ENCODE peak calls at places on chromosomes 1 and 21, in four cellular contexts. K is astrocyte of the spinal cord, P is mesenchymal stem cell, F is SK-N-SH. T is an unnamed sample.

GRCh38 chr21:20729376-20729775 is 268.8 kb upstream of the NCAM2 start:
- DNase-seq in K (peak; percentile 34), P (no peak), F (no peak), T (no peak)

GRCh38 chr1:48439380-48439779 is 32.6 kb downstream of the SPATA6 start:
- DNase-seq in P (no peak), F (no peak), K (no peak), T (no peak)

GRCh38 chr1:28781305-28781704 is 30.7 kb upstream of the OPRD1 start:
- DNase-seq in F (no peak), P (no peak), K (no peak), T (no peak)

GRCh38 chr1:29324771-29325351 is 88.5 kb downstream of the PTPRU start:
- DNase-seq in P (no peak), F (no peak), K (no peak), T (no peak)

GRCh38 chr1:205812271-205812877 is 624 bp downstream of the SLC41A1 start:
- DNase-seq in K (peak; percentile 22), P (peak; percentile 55), F (peak; percentile 82), T (peak; percentile 23)

GRCh38 chr1:53957231-53957818 is 11.2 kb downstream of the LRRC42 start:
- DNase-seq in P (peak; percentile 51), F (no peak), K (peak; percentile 29), T (peak; percentile 90)

GRCh38 chr1:200306954-200307754 is 102.7 kb downstream of the ZNF281 start:
- DNase-seq in P (peak; percentile 45), K (peak; percentile 39), F (peak; percentile 61), T (peak; percentile 40)

GRCh38 chr1:84145051-84145450 is 980 bp downstream of the PRKACB start:
- DNase-seq in P (no peak), F (no peak), K (no peak), T (no peak)

GRCh38 chr1:61376151-61376550 is 293.8 kb downstream of the NFIA start:
- DNase-seq in K (no peak), P (no peak), F (no peak), T (no peak)

GRCh38 chr1:146021046-146021445 is 489 bp downstream of the HJV start:
- DNase-seq in P (no peak), K (no peak), F (no peak), T (no peak)

GRCh38 chr1:234303231-234303630 is 70.0 kb upstream of the COA6 start:
- DNase-seq in F (no peak), K (no peak), P (no peak), T (no peak)

GRCh38 chr1:88216441-88216840 is 467.6 kb upstream of the PKN2 start:
- DNase-seq in P (no peak), K (no peak), F (no peak), T (no peak)

GRCh38 chr1:62198781-62199125 is 4.1 kb downstream of the L1TD1 start:
- DNase-seq in P (no peak), K (no peak), F (no peak), T (no peak)

GRCh38 chr1:1461721-1462317 is 9.7 kb upstream of the ATAD3B start:
- DNase-seq in K (no peak), P (no peak), F (no peak), T (no peak)

GRCh38 chr21:45537746-45538291 is 4.4 kb downstream of the SLC19A1 start:
- DNase-seq in F (no peak), P (no peak), K (no peak), T (no peak)

GRCh38 chr1:89635825-89636815 is 3.2 kb downstream of the LRRC8C start:
- DNase-seq in K (peak; percentile 78), P (peak; percentile 74), F (no peak), T (peak; percentile 61)

GRCh38 chr1:154104433-154105082 is 50.3 kb downstream of the NUP210L start:
- DNase-seq in F (no peak), P (no peak), K (no peak), T (no peak)

GRCh38 chr1:73627723-73628122 is 570.3 kb downstream of the LRRIQ3 start:
- DNase-seq in P (peak; percentile 1), K (no peak), F (no peak), T (no peak)

GRCh38 chr1:119266386-119266785 is 102.2 kb upstream of the HAO2 start:
- DNase-seq in P (no peak), K (no peak), F (no peak), T (no peak)

GRCh38 chr1:17984510-17985085 is 123.0 kb upstream of the IGSF21 start:
- DNase-seq in K (no peak), F (peak; percentile 49), P (no peak), T (no peak)

GRCh38 chr1:205435904-205436573 is 14.2 kb upstream of the LEMD1 start:
- DNase-seq in K (no peak), F (no peak), P (peak; percentile 12), T (no peak)

GRCh38 chr1:39540504-39541031 is 36.0 kb downstream of the PABPC4 start:
- DNase-seq in F (no peak), K (peak; percentile 22), P (peak; percentile 87), T (peak; percentile 94)

GRCh38 chr21:27382404-27382803 is 415.5 kb upstream of the ADAMTS5 start:
- DNase-seq in F (no peak), P (no peak), K (no peak), T (no peak)

GRCh38 chr21:41207401-41208388 is 39.7 kb downstream of the BACE2 start:
- DNase-seq in F (no peak), K (peak; percentile 63), P (no peak), T (peak; percentile 22)

GRCh38 chr1:3671371-3672180 is 19.3 kb downstream of the TP73 start:
- DNase-seq in K (no peak), P (no peak), F (no peak), T (no peak)

GRCh38 chr1:196680107-196680506 is 28.3 kb downstream of the CFH start:
- DNase-seq in P (peak; percentile 44), F (no peak), K (peak; percentile 77), T (no peak)

GRCh38 chr1:6688757-6689156 is 12.9 kb downstream of the DNAJC11 start:
- DNase-seq in P (peak; percentile 24), F (no peak), K (peak; percentile 43), T (peak; percentile 75)
- H3K4me3 ChIP-seq in P (no peak overlapping the region), F (no peak overlapping the region), K (no peak overlapping the region), T (no peak overlapping the region)

GRCh38 chr1:156419863-156420208 is 50.8 kb downstream of the RHBG start:
- DNase-seq in F (peak; percentile 84), K (no peak), P (no peak), T (no peak)

GRCh38 chr1:156422602-156423091 is 53.6 kb downstream of the RHBG start:
- DNase-seq in F (no peak), K (no peak), P (no peak), T (no peak)

GRCh38 chr1:156421062-156421938 is 52.3 kb downstream of the RHBG start:
- DNase-seq in K (peak; percentile 33), P (peak; percentile 63), F (peak; percentile 98), T (peak; percentile 72)

GRCh38 chr1:156421939-156422601 is 53.1 kb downstream of the RHBG start:
- DNase-seq in P (no peak), K (no peak), F (no peak), T (no peak)

DNA sequence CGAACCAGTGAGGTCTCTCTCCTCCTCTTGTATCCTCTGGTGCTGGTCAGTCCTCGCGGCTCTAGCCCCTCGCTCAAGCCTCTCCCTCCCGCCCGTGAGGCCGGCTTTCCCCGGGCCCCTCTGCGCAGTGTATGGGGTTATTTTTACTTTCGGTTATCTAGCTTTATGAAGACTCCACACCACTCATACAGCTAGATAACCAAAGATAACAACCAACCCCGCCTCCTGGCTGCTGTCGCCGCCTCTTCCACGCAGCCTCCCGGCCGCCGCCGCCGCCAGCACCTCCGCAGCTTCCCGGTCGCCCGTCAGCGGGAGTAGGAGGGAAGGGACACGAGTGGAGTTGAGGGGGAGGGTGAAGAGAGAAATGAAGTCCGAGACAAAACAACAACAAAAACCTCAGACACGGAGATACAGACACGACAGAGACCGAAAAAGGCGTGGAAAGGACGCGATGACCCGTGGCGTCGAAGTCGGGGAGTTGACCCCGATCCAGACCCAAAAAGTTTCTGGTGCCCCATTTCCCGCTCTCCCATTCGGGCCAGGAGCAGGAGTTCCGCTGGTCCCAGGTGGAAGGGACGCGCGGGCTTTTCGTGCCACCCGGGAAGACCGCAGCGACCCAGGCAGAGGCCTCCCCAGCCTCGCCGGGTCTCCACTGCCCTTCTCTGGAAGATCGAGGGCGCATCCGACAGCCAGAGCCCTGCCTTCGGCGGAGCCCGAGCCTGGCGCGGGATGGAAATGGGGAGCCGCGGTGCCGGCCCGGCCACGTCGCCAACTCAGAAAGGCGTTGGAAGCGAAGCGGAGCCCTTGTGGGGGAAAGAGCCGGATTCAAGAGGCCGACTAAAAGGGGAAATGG is 51.4 kb downstream of the RHBG start:
- DNase-seq in K (no peak), P (no peak), F (peak; percentile 68), T (no peak)
- H3K4me3 ChIP-seq in K (no peak overlapping the region), P (no peak overlapping the region), F (peak overlapping the region; percentile 48), T (no peak overlapping the region)

GRCh38 chr21:43018519-43018918 is 44.2 kb downstream of the PKNOX1 start:
- DNase-seq in F (no peak), K (no peak), P (no peak), T (no peak)

GRCh38 chr21:43021191-43021590 is 46.8 kb downstream of the PKNOX1 start:
- DNase-seq in K (no peak), F (no peak), P (no peak), T (no peak)

GRCh38 chr21:43021756-43022600 is 47.6 kb downstream of the PKNOX1 start:
- DNase-seq in P (no peak), K (no peak), F (no peak), T (no peak)

GRCh38 chr21:43020177-43020576 is 45.8 kb downstream of the PKNOX1 start:
- DNase-seq in F (no peak), K (no peak), P (no peak), T (no peak)

GRCh38 chr21:43020771-43021170 is 46.4 kb downstream of the PKNOX1 start:
- DNase-seq in P (no peak), F (no peak), K (no peak), T (no peak)
- H3K4me3 ChIP-seq in P (no peak overlapping the region), F (no peak overlapping the region), K (no peak overlapping the region), T (no peak overlapping the region)

GRCh38 chr1:65971547-65971946 is 178.9 kb downstream of the PDE4B start:
- DNase-seq in K (no peak), F (no peak), P (no peak), T (no peak)
- H3K4me3 ChIP-seq in K (no peak overlapping the region), F (no peak overlapping the region), P (no peak overlapping the region), T (no peak overlapping the region)

DNA sequence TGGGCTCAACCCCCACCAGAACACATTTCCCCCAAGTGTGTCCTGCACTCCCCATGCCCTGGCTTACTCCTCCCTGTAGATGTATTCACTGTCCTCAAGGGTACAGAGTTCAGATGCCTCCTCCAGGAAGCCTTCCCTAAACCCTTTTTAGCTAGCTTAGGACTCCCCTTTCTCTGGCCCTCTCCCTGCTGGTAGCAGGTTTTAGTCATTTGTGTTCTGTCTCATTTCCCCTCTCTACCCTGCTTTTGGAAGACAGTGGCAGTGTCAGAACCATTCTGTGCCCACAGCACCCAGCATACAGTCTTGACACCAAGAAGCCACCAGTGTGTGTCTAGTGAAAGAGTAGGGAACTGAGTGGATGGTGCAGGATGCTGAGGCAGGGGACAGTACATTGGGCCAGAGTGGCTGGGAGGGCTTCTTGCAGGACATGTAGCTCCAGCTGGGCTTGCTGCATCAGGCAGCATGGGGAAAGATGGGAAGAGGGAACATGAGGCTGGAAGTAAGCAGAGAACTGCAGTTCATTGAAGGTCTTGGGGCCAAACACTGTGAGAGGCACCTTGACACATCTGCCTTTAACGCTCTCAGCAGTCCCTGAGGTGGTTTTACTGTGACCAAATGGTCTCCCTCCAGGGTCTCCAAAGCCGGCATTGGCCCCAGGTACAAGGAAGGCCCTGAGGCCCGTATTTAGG is 2.5 kb downstream of the FOXO6 start:
- DNase-seq in K (no peak), F (no peak), P (no peak), T (no peak)
- H3K4me3 ChIP-seq in K (no peak overlapping the region), F (no peak overlapping the region), P (no peak overlapping the region), T (no peak overlapping the region)

T was measured in fibroblast of villous mesenchyme.